ENCODE peak calls at places on chromosome 11, in eight cellular contexts. One of them, this sample, is unnamed.

GRCh38 chr11:111775024-111775710 is 9.0 kb upstream of the PPP2R1B start:
- DNase-seq in tibial nerve: peak
- DNase-seq in esophagus squamous epithelium: no peak
- DNase-seq in fibroblast of lung: peak
- DNase-seq in astrocyte of the spinal cord: peak
- DNase-seq in foreskin fibroblast: peak
- DNase-seq in stomach: peak
- DNase-seq in AG04450: no peak
- DNase-seq in this sample: no peak

GRCh38 chr11:120523196-120523595 is 11.6 kb downstream of the GRIK4 start:
- DNase-seq in tibial nerve: no peak
- DNase-seq in esophagus squamous epithelium: no peak
- DNase-seq in fibroblast of lung: no peak
- DNase-seq in astrocyte of the spinal cord: no peak
- DNase-seq in foreskin fibroblast: no peak
- DNase-seq in stomach: no peak
- DNase-seq in AG04450: no peak
- DNase-seq in this sample: no peak

GRCh38 chr11:2088746-2089535 is 50.2 kb downstream of the IGF2 start:
- DNase-seq in tibial nerve: no peak
- DNase-seq in esophagus squamous epithelium: no peak
- DNase-seq in fibroblast of lung: no peak
- DNase-seq in astrocyte of the spinal cord: no peak
- DNase-seq in foreskin fibroblast: no peak
- DNase-seq in stomach: peak
- DNase-seq in AG04450: no peak
- DNase-seq in this sample: no peak

GRCh38 chr11:19400296-19400695 is 159.6 kb upstream of the E2F8 start:
- DNase-seq in tibial nerve: no peak
- DNase-seq in esophagus squamous epithelium: no peak
- DNase-seq in fibroblast of lung: no peak
- DNase-seq in astrocyte of the spinal cord: no peak
- DNase-seq in foreskin fibroblast: no peak
- DNase-seq in stomach: no peak
- DNase-seq in AG04450: no peak
- DNase-seq in this sample: no peak

GRCh38 chr11:94581926-94582325 is 14.8 kb downstream of the PIWIL4 start:
- DNase-seq in tibial nerve: no peak
- DNase-seq in esophagus squamous epithelium: no peak
- DNase-seq in fibroblast of lung: no peak
- DNase-seq in astrocyte of the spinal cord: no peak
- DNase-seq in foreskin fibroblast: no peak
- DNase-seq in stomach: no peak
- DNase-seq in AG04450: no peak
- DNase-seq in this sample: no peak

GRCh38 chr11:69111578-69112247 is 44.0 kb upstream of the SMIM38 start:
- DNase-seq in tibial nerve: no peak
- DNase-seq in esophagus squamous epithelium: no peak
- DNase-seq in fibroblast of lung: no peak
- DNase-seq in astrocyte of the spinal cord: no peak
- DNase-seq in foreskin fibroblast: no peak
- DNase-seq in stomach: no peak
- DNase-seq in AG04450: no peak
- DNase-seq in this sample: no peak

GRCh38 chr11:134904103-134904502 is 492.1 kb upstream of the B3GAT1 start:
- DNase-seq in tibial nerve: no peak
- DNase-seq in esophagus squamous epithelium: no peak
- DNase-seq in fibroblast of lung: no peak
- DNase-seq in astrocyte of the spinal cord: no peak
- DNase-seq in foreskin fibroblast: no peak
- DNase-seq in stomach: no peak
- DNase-seq in AG04450: no peak
- DNase-seq in this sample: no peak

GRCh38 chr11:28514391-28514790 is 406.2 kb downstream of the METTL15 start:
- DNase-seq in tibial nerve: no peak
- DNase-seq in esophagus squamous epithelium: no peak
- DNase-seq in fibroblast of lung: peak
- DNase-seq in astrocyte of the spinal cord: no peak
- DNase-seq in foreskin fibroblast: peak
- DNase-seq in stomach: no peak
- DNase-seq in AG04450: no peak
- DNase-seq in this sample: no peak

GRCh38 chr11:36619502-36619901 is 21.5 kb upstream of the RAG2 start:
- DNase-seq in tibial nerve: no peak
- DNase-seq in esophagus squamous epithelium: no peak
- DNase-seq in fibroblast of lung: no peak
- DNase-seq in astrocyte of the spinal cord: peak
- DNase-seq in foreskin fibroblast: no peak
- DNase-seq in stomach: no peak
- DNase-seq in AG04450: no peak
- DNase-seq in this sample: no peak

GRCh38 chr11:128687321-128687720 is 6.6 kb upstream of the FLI1 start:
- DNase-seq in tibial nerve: no peak
- DNase-seq in esophagus squamous epithelium: no peak
- DNase-seq in fibroblast of lung: no peak
- DNase-seq in astrocyte of the spinal cord: no peak
- DNase-seq in foreskin fibroblast: peak
- DNase-seq in stomach: no peak
- DNase-seq in AG04450: no peak
- DNase-seq in this sample: no peak

GRCh38 chr11:40274017-40274416 is 1185.4 kb downstream of the LRRC4C start:
- DNase-seq in tibial nerve: peak
- DNase-seq in esophagus squamous epithelium: no peak
- DNase-seq in fibroblast of lung: peak
- DNase-seq in astrocyte of the spinal cord: peak
- DNase-seq in foreskin fibroblast: no peak
- DNase-seq in stomach: no peak
- DNase-seq in AG04450: no peak
- DNase-seq in this sample: peak

GRCh38 chr11:72755794-72756285 is 3.6 kb upstream of the ARAP1 start:
- DNase-seq in tibial nerve: no peak
- DNase-seq in esophagus squamous epithelium: no peak
- DNase-seq in fibroblast of lung: no peak
- DNase-seq in astrocyte of the spinal cord: no peak
- DNase-seq in foreskin fibroblast: no peak
- DNase-seq in stomach: no peak
- DNase-seq in AG04450: no peak
- DNase-seq in this sample: no peak

GRCh38 chr11:8082391-8083087 is 1.5 kb downstream of the TUB start:
- DNase-seq in tibial nerve: no peak
- DNase-seq in esophagus squamous epithelium: no peak
- DNase-seq in fibroblast of lung: no peak
- DNase-seq in astrocyte of the spinal cord: no peak
- DNase-seq in foreskin fibroblast: peak
- DNase-seq in stomach: no peak
- DNase-seq in AG04450: no peak
- DNase-seq in this sample: no peak

GRCh38 chr11:3380706-3381570 is 2.0 kb upstream of the ZNF195 start:
- DNase-seq in tibial nerve: no peak
- DNase-seq in esophagus squamous epithelium: no peak
- DNase-seq in fibroblast of lung: no peak
- DNase-seq in astrocyte of the spinal cord: no peak
- DNase-seq in foreskin fibroblast: peak
- DNase-seq in stomach: no peak
- DNase-seq in AG04450: no peak
- DNase-seq in this sample: no peak
- H3K4me3 ChIP-seq in tibial nerve: peak
- H3K4me3 ChIP-seq in esophagus squamous epithelium: peak
- H3K4me3 ChIP-seq in fibroblast of lung: peak
- H3K4me3 ChIP-seq in astrocyte of the spinal cord: no peak
- H3K4me3 ChIP-seq in foreskin fibroblast: peak
- H3K4me3 ChIP-seq in stomach: no peak
- H3K4me3 ChIP-seq in AG04450: no peak
- H3K4me3 ChIP-seq in this sample: no peak

DNA sequence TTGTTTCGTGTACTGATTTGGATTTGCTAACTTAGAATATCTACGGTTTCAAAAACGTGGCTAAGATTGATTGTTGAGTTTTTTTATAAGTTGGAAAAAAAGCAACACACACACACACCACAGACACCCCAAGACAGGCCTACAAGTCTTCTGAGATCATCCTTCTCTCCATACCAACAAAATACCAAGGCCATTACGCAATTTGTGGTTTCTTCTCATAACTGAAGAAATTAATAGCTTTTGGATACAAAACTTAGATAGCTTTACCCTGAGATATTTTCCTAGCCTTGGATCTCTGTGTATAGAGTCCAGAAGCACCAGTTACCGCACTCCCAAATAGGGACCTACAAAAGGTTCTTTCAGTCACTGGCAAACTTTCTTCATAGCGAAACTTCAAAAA is 113.6 kb downstream of the SIK3 start:
- DNase-seq in tibial nerve: peak
- DNase-seq in esophagus squamous epithelium: no peak
- DNase-seq in fibroblast of lung: peak
- DNase-seq in astrocyte of the spinal cord: peak
- DNase-seq in foreskin fibroblast: peak
- DNase-seq in stomach: no peak
- DNase-seq in AG04450: peak
- DNase-seq in this sample: peak
- H3K4me3 ChIP-seq in tibial nerve: no peak
- H3K4me3 ChIP-seq in esophagus squamous epithelium: no peak
- H3K4me3 ChIP-seq in fibroblast of lung: peak
- H3K4me3 ChIP-seq in astrocyte of the spinal cord: no peak
- H3K4me3 ChIP-seq in foreskin fibroblast: peak
- H3K4me3 ChIP-seq in stomach: no peak
- H3K4me3 ChIP-seq in AG04450: no peak
- H3K4me3 ChIP-seq in this sample: no peak

GRCh38 chr11:125494601-125494986 is 1.5 kb downstream of the FEZ1 start:
- DNase-seq in tibial nerve: no peak
- DNase-seq in esophagus squamous epithelium: no peak
- DNase-seq in fibroblast of lung: peak
- DNase-seq in astrocyte of the spinal cord: peak
- DNase-seq in foreskin fibroblast: peak
- DNase-seq in stomach: no peak
- DNase-seq in AG04450: no peak
- DNase-seq in this sample: no peak
- H3K4me3 ChIP-seq in tibial nerve: peak
- H3K4me3 ChIP-seq in esophagus squamous epithelium: peak
- H3K4me3 ChIP-seq in fibroblast of lung: peak
- H3K4me3 ChIP-seq in astrocyte of the spinal cord: peak
- H3K4me3 ChIP-seq in foreskin fibroblast: peak
- H3K4me3 ChIP-seq in stomach: peak
- H3K4me3 ChIP-seq in AG04450: peak
- H3K4me3 ChIP-seq in this sample: peak

GRCh38 chr11:66369073-66369894 is 2.3 kb downstream of the SLC29A2 start:
- DNase-seq in tibial nerve: no peak
- DNase-seq in esophagus squamous epithelium: no peak
- DNase-seq in fibroblast of lung: no peak
- DNase-seq in astrocyte of the spinal cord: no peak
- DNase-seq in foreskin fibroblast: no peak
- DNase-seq in stomach: no peak
- DNase-seq in AG04450: no peak
- DNase-seq in this sample: no peak
- H3K4me3 ChIP-seq in tibial nerve: no peak
- H3K4me3 ChIP-seq in esophagus squamous epithelium: no peak
- H3K4me3 ChIP-seq in fibroblast of lung: no peak
- H3K4me3 ChIP-seq in astrocyte of the spinal cord: no peak
- H3K4me3 ChIP-seq in foreskin fibroblast: no peak
- H3K4me3 ChIP-seq in stomach: no peak
- H3K4me3 ChIP-seq in AG04450: no peak
- H3K4me3 ChIP-seq in this sample: no peak

GRCh38 chr11:61007383-61007970 is 36.0 kb downstream of the CD6 start:
- DNase-seq in tibial nerve: no peak
- DNase-seq in esophagus squamous epithelium: no peak
- DNase-seq in fibroblast of lung: no peak
- DNase-seq in astrocyte of the spinal cord: no peak
- DNase-seq in foreskin fibroblast: no peak
- DNase-seq in stomach: no peak
- DNase-seq in AG04450: no peak
- DNase-seq in this sample: no peak
- H3K4me3 ChIP-seq in tibial nerve: peak
- H3K4me3 ChIP-seq in esophagus squamous epithelium: peak
- H3K4me3 ChIP-seq in fibroblast of lung: no peak
- H3K4me3 ChIP-seq in astrocyte of the spinal cord: peak
- H3K4me3 ChIP-seq in foreskin fibroblast: no peak
- H3K4me3 ChIP-seq in stomach: peak
- H3K4me3 ChIP-seq in AG04450: no peak
- H3K4me3 ChIP-seq in this sample: peak

GRCh38 chr11:105723269-105723668 is 113.4 kb downstream of the GRIA4 start:
- DNase-seq in tibial nerve: no peak
- DNase-seq in esophagus squamous epithelium: no peak
- DNase-seq in fibroblast of lung: no peak
- DNase-seq in astrocyte of the spinal cord: no peak
- DNase-seq in foreskin fibroblast: no peak
- DNase-seq in stomach: no peak
- DNase-seq in AG04450: no peak
- DNase-seq in this sample: no peak
- H3K4me3 ChIP-seq in tibial nerve: no peak
- H3K4me3 ChIP-seq in esophagus squamous epithelium: no peak
- H3K4me3 ChIP-seq in fibroblast of lung: no peak
- H3K4me3 ChIP-seq in astrocyte of the spinal cord: no peak
- H3K4me3 ChIP-seq in foreskin fibroblast: no peak
- H3K4me3 ChIP-seq in stomach: no peak
- H3K4me3 ChIP-seq in AG04450: no peak
- H3K4me3 ChIP-seq in this sample: no peak